ENCODE peak calls at places on chromosomes 7 and 10, in five cellular contexts. D is upper lobe of left lung, O is ovary, W is heart right ventricle, P is mesendoderm. S is an unnamed sample. For H3K27me3 and H3K4me1, the result is how much of the 10 kb centered on the place peaks cover.

GRCh38 chr7:20267482-20267881 is 50.3 kb upstream of the MACC1 start:
- DNase-seq in D (no peak), O (no peak), W (no peak), P (no peak), S (peak)

GRCh38 chr7:7157887-7158271 is 24.5 kb upstream of the C1GALT1 start:
- DNase-seq in D (no peak), O (no peak), W (no peak), P (no peak), S (no peak)

GRCh38 chr10:13990918-13991317 is 339.8 kb downstream of the FRMD4A start:
- DNase-seq in D (no peak), O (peak), W (peak), P (no peak), S (no peak)

GRCh38 chr7:137652721-137653120 is 194.1 kb downstream of the DGKI start:
- DNase-seq in D (no peak), O (no peak), W (no peak), P (no peak), S (no peak)

GRCh38 chr10:119139464-119140067 is 25.9 kb downstream of the SFXN4 start:
- DNase-seq in D (no peak), O (no peak), W (peak), P (peak), S (peak)

GRCh38 chr7:144866189-144866588 is 30.3 kb upstream of the TPK1 start:
- DNase-seq in D (no peak), O (no peak), W (no peak), P (no peak), S (no peak)

GRCh38 chr10:30775779-30776591 is 146.4 kb upstream of the LYZL2 start:
- DNase-seq in D (no peak), O (no peak), W (no peak), P (no peak), S (no peak)

GRCh38 chr7:2837476-2837875 is 6.6 kb downstream of the GNA12 start:
- DNase-seq in D (no peak), O (no peak), W (no peak), P (no peak), S (no peak)

GRCh38 chr10:127918570-127918969 is 11.7 kb downstream of the PTPRE start:
- DNase-seq in D (no peak), O (no peak), W (no peak), P (no peak), S (no peak)

GRCh38 chr7:5382281-5383041 is 41.2 kb downstream of the TNRC18 start:
- DNase-seq in D (no peak), O (peak), W (no peak), P (peak), S (no peak)

GRCh38 chr10:133096616-133097269 is 9.0 kb downstream of the ADGRA1 start:
- DNase-seq in D (peak), O (no peak), W (no peak), P (peak), S (peak)

GRCh38 chr10:63217120-63217605 is 84.0 kb downstream of the NRBF2 start:
- DNase-seq in D (no peak), O (no peak), W (peak), P (peak), S (peak)

GRCh38 chr7:108147031-108147563 is 16.9 kb upstream of the LAMB4 start:
- DNase-seq in D (peak), O (peak), W (no peak), P (no peak), S (no peak)

GRCh38 chr7:50558380-50559051 is 6.7 kb downstream of the DDC start:
- DNase-seq in D (no peak), O (no peak), W (no peak), P (no peak), S (no peak)

GRCh38 chr10:26336979-26337378 is 101.2 kb upstream of the APBB1IP start:
- DNase-seq in D (no peak), O (no peak), W (no peak), P (no peak), S (no peak)

GRCh38 chr7:27172388-27172774 is 1.7 kb downstream of the HOXA10 start:
- DNase-seq in D (no peak), O (no peak), W (no peak), P (no peak), S (no peak)

GRCh38 chr10:103657061-103657591 is 163.6 kb downstream of the NEURL1 start:
- DNase-seq in D (no peak), O (no peak), W (no peak), P (no peak), S (no peak)

GRCh38 chr10:33298110-33298509 is 36.4 kb downstream of the NRP1 start:
- DNase-seq in D (no peak), O (no peak), W (no peak), P (no peak), S (no peak)

GRCh38 chr10:86711237-86711956 is 43.1 kb downstream of the LDB3 start:
- DNase-seq in D (peak), O (peak), W (peak), P (peak), S (peak)

GRCh38 chr10:75202321-75203096 is 8.1 kb upstream of the VDAC2 start:
- DNase-seq in D (no peak), O (no peak), W (peak), P (no peak), S (no peak)

GRCh38 chr7:131555565-131556054 is 818 bp downstream of the PODXL start:
- DNase-seq in D (no peak), O (no peak), W (no peak), P (no peak), S (no peak)

GRCh38 chr7:21941570-21942224 is 4.0 kb downstream of the CDCA7L start:
- DNase-seq in D (no peak), O (no peak), W (no peak), P (peak), S (no peak)

GRCh38 chr7:156147104-156147503 is 334.8 kb upstream of the SHH start:
- DNase-seq in D (no peak), O (no peak), W (no peak), P (no peak), S (no peak)

GRCh38 chr10:1529806-1530413 is 207.4 kb downstream of the ADARB2 start:
- DNase-seq in D (peak), O (no peak), W (no peak), P (no peak), S (no peak)
- H3K27me3 ChIP-seq in D (under half), O (under half), W (under half), P (under half), S (under half)

GRCh38 chr10:79195091-79195923 is 126.5 kb downstream of the ZMIZ1 start:
- DNase-seq in D (peak), O (peak), W (peak), P (peak), S (peak)
- H3K4me1 ChIP-seq in D (under half), O (under half), W (under half), P (under half), S (under half)

DNA sequence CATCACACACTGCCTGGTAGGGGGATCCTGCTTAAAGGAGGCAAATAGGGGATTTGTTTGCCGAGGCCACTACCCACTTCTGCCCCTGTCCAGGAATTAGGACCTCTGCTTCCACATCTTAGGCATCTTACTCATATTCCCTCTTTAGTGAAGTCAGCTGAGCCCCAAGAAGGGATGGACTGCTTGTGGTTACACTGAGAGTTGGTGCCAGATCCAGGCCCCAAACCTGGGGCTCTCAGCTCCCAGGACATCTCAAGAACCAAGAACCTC is 1.6 kb upstream of the GPRIN2 start:
- DNase-seq in D (no peak), O (no peak), W (no peak), P (no peak), S (no peak)
- H3K27me3 ChIP-seq in D (under half), O (under half), W (half or more), P (under half), S (under half)

GRCh38 chr10:72297281-72297967 is 23.7 kb downstream of the DDIT4 start:
- DNase-seq in D (peak), O (peak), W (peak), P (peak), S (peak)
- H3K4me1 ChIP-seq in D (under half), O (under half), W (under half), P (under half), S (half or more)

DNA sequence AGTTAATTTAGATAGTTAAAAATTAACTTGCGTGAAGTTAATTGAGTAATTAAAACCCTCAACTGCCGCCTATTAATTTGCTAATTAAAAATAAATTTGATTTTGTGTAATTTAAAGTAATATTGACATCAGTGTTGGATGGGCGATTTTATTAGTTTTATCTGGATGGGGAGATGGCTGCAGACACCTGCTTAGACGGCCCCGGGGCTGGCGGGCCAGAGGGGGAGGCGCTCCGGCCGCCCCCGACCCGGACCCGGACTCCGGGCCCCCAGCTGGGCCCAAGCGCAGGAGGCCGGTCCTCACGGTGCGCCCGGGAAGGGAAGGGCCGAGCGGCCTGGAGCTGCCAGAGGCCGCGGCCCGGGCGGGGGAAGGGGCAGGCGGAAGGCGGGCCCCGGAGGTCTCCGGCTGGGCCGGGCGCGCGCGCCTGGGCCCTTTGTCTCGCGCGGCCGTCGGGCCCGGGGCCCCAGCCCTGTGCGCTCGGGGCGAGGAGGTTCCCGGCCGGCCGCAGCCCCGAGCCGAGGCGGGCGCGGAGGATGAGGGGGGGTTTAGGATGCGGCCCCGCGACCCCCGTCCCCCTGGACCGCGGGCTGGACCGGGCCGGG is 3.2 kb upstream of the UNCX start:
- DNase-seq in D (no peak), O (no peak), W (no peak), P (peak), S (no peak)
- H3K27me3 ChIP-seq in D (under half), O (under half), W (half or more), P (half or more), S (under half)

GRCh38 chr10:129742742-129743550 is 221.1 kb downstream of the EBF3 start:
- DNase-seq in D (peak), O (no peak), W (no peak), P (no peak), S (no peak)

GRCh38 chr10:129740532-129741279 is 223.4 kb downstream of the EBF3 start:
- DNase-seq in D (peak), O (no peak), W (no peak), P (peak), S (no peak)

GRCh38 chr10:129743738-129744133 is 220.3 kb downstream of the EBF3 start:
- DNase-seq in D (no peak), O (no peak), W (no peak), P (no peak), S (no peak)

GRCh38 chr10:129741978-129742741 is 221.9 kb downstream of the EBF3 start:
- DNase-seq in D (peak), O (no peak), W (no peak), P (no peak), S (no peak)

GRCh38 chr10:129741280-129741977 is 222.6 kb downstream of the EBF3 start:
- DNase-seq in D (peak), O (no peak), W (no peak), P (no peak), S (no peak)
- H3K4me1 ChIP-seq in D (under half), O (under half), W (under half), P (under half), S (under half)

GRCh38 chr7:104814671-104815400 is 199.2 kb upstream of the KMT2E start:
- DNase-seq in D (peak), O (no peak), W (no peak), P (no peak), S (no peak)
- H3K27me3 ChIP-seq in D (under half), O (under half), W (under half), P (under half), S (under half)